ENCODE peak calls at places on chromosome 17, in five cellular contexts. L is Kasumi-1, C is NCI-H1436, T is HFF-Myc, O is stomach. V is an unnamed sample.

GRCh38 chr17:74877592-74878543 is 5.1 kb upstream of the FDXR start:
- DNase-seq in L (no peak), T (no peak), O (peak), C (peak), V (no peak)

GRCh38 chr17:79650283-79650682 is 39.4 kb upstream of the RBFOX3 start:
- DNase-seq in T (no peak), L (no peak), C (no peak), O (peak), V (no peak)

GRCh38 chr17:61869138-61869537 is 5.8 kb upstream of the BRIP1 start:
- DNase-seq in C (no peak), L (no peak), O (no peak), T (no peak), V (no peak)

GRCh38 chr17:67377727-67378443 is 804 bp downstream of the PITPNC1 start:
- DNase-seq in T (no peak), C (peak), L (peak), O (peak), V (peak)

GRCh38 chr17:45813051-45813731 is 29.1 kb downstream of the CRHR1 start:
- DNase-seq in L (no peak), O (no peak), C (no peak), T (no peak), V (no peak)

GRCh38 chr17:78374631-78375274 is 3.7 kb upstream of the PGS1 start:
- DNase-seq in O (no peak), L (no peak), C (no peak), T (no peak), V (no peak)

GRCh38 chr17:82876602-82877391 is 37.0 kb upstream of the ZNF750 start:
- DNase-seq in L (peak), O (peak), C (no peak), T (peak), V (peak)

GRCh38 chr17:61411944-61412859 is 12.6 kb downstream of the TBX2 start:
- DNase-seq in C (peak), O (peak), T (no peak), L (peak), V (peak)

GRCh38 chr17:39939588-39940419 is 12.3 kb downstream of the LRRC3C start:
- DNase-seq in O (no peak), L (peak), T (peak), C (no peak), V (peak)

GRCh38 chr17:43690624-43691316 is 29.0 kb upstream of the MEOX1 start:
- DNase-seq in L (no peak), O (no peak), C (no peak), T (no peak), V (no peak)

GRCh38 chr17:80118601-80119270 is 17.4 kb downstream of the GAA start:
- DNase-seq in T (no peak), C (no peak), L (no peak), O (no peak), V (no peak)

V was measured in NB4.